ENCODE peak calls at places on chromosome 13, in ten cellular contexts. K, W, F, L, H, T, Q, E, V and B are unnamed samples.

GRCh38 chr13:26465514-26465913 is 92.0 kb upstream of the WASF3 start:
- DNase-seq in K (no peak), W (no peak), F (no peak), L (no peak), H (no peak), T (no peak), Q (no peak), E (no peak), V (no peak), B (no peak)

GRCh38 chr13:98879127-98879520 is 98.7 kb downstream of the DOCK9 start:
- DNase-seq in K (no peak), W (no peak), F (no peak), L (no peak), H (no peak), T (no peak), Q (no peak), E (no peak), V (no peak), B (no peak)

GRCh38 chr13:23889598-23890224 is 511 bp upstream of the MIPEP start:
- DNase-seq in K (no peak), W (no peak), F (no peak), L (no peak), H (no peak), T (peak; percentile 29), Q (no peak), E (no peak), V (no peak), B (no peak)

GRCh38 chr13:99774644-99775043 is 196.9 kb downstream of the ZIC5 start:
- DNase-seq in K (no peak), W (no peak), F (no peak), L (no peak), H (no peak), T (no peak), Q (no peak), E (no peak), V (no peak), B (no peak)

GRCh38 chr13:59458908-59459579 is 704.7 kb downstream of the DIAPH3 start:
- DNase-seq in K (peak; percentile 86), W (peak; percentile 20), F (no peak), L (no peak), H (no peak), T (no peak), Q (peak; percentile 96), E (peak; percentile 49), V (no peak), B (no peak)

GRCh38 chr13:44058067-44058466 is 178.4 kb downstream of the LACC1 start:
- DNase-seq in K (no peak), W (no peak), F (no peak), L (no peak), H (no peak), T (no peak), Q (no peak), E (no peak), V (no peak), B (no peak)

GRCh38 chr13:76707360-76707759 is 178.8 kb downstream of the KCTD12 start:
- DNase-seq in K (peak; percentile 65), W (no peak), F (no peak), L (no peak), H (no peak), T (no peak), Q (no peak), E (no peak), V (no peak), B (no peak)

GRCh38 chr13:27641711-27642502 is 20.2 kb downstream of the POLR1D start:
- DNase-seq in K (no peak), W (no peak), F (no peak), L (no peak), H (no peak), T (no peak), Q (no peak), E (no peak), V (no peak), B (no peak)

GRCh38 chr13:65834897-65835296 is 1395.2 kb downstream of the PCDH9 start:
- DNase-seq in K (no peak), W (no peak), F (no peak), L (no peak), H (no peak), T (no peak), Q (peak; percentile 6), E (no peak), V (no peak), B (no peak)

GRCh38 chr13:86862137-86862536 is 809.0 kb upstream of the SLITRK5 start:
- DNase-seq in K (no peak), W (no peak), F (no peak), L (no peak), H (no peak), T (no peak), Q (no peak), E (no peak), V (no peak), B (no peak)

GRCh38 chr13:101916108-101916757 is 463.8 kb downstream of the ITGBL1 start:
- DNase-seq in K (peak; percentile 32), W (no peak), F (no peak), L (no peak), H (peak; percentile 42), T (peak; percentile 79), Q (peak; percentile 19), E (no peak), V (peak; percentile 83), B (no peak)

GRCh38 chr13:105721056-105721455 is 814.4 kb downstream of the EFNB2 start:
- DNase-seq in K (peak; percentile 43), W (no peak), F (no peak), L (no peak), H (no peak), T (no peak), Q (peak; percentile 82), E (no peak), V (no peak), B (no peak)

GRCh38 chr13:99980201-99981114 is 1.1 kb upstream of the ZIC2 start:
- DNase-seq in K (peak; percentile 88), W (no peak), F (peak; percentile 42), L (peak; percentile 69), H (peak; percentile 77), T (peak; percentile 97), Q (peak; percentile 51), E (peak; percentile 80), V (peak; percentile 86), B (peak; percentile 65)

GRCh38 chr13:34201050-34201913 is 383.3 kb downstream of the RFC3 start:
- DNase-seq in K (peak; percentile 19), W (no peak), F (no peak), L (no peak), H (no peak), T (no peak), Q (peak; percentile 32), E (no peak), V (no peak), B (no peak)

GRCh38 chr13:110811751-110812110 is 98.2 kb downstream of the ING1 start:
- DNase-seq in K (no peak), W (no peak), F (no peak), L (no peak), H (no peak), T (peak; percentile 53), Q (no peak), E (no peak), V (no peak), B (no peak)

GRCh38 chr13:110812869-110813645 is 99.6 kb downstream of the ING1 start:
- DNase-seq in K (no peak), W (no peak), F (no peak), L (no peak), H (no peak), T (peak; percentile 52), Q (no peak), E (no peak), V (no peak), B (peak; percentile 60)

GRCh38 chr13:110811008-110811720 is 97.7 kb downstream of the ING1 start:
- DNase-seq in K (no peak), W (no peak), F (no peak), L (no peak), H (no peak), T (peak; percentile 35), Q (no peak), E (no peak), V (no peak), B (no peak)

GRCh38 chr13:110813646-110814624 is 100.4 kb downstream of the ING1 start:
- DNase-seq in K (no peak), W (no peak), F (no peak), L (no peak), H (no peak), T (peak; percentile 49), Q (no peak), E (no peak), V (no peak), B (no peak)

GRCh38 chr13:110812111-110812868 is 98.8 kb downstream of the ING1 start:
- DNase-seq in K (peak; percentile 11), W (no peak), F (no peak), L (no peak), H (no peak), T (peak; percentile 90), Q (peak; percentile 34), E (no peak), V (no peak), B (peak; percentile 76)
- H3K4me3 ChIP-seq in K (peak overlapping the region; percentile 24), W (peak overlapping the region; percentile 8), F (no peak overlapping the region), L (peak overlapping the region; percentile 30), H (peak overlapping the region; percentile 4), T (peak overlapping the region; percentile 39), Q (peak overlapping the region; percentile 37), E (no peak overlapping the region), V (no peak overlapping the region), B (peak overlapping the region; percentile 9)

GRCh38 chr13:19644947-19645439 is 11.5 kb downstream of the MPHOSPH8 start:
- DNase-seq in K (no peak), W (no peak), F (no peak), L (no peak), H (no peak), T (no peak), Q (no peak), E (no peak), V (no peak), B (no peak)
- H3K4me3 ChIP-seq in K (no peak overlapping the region), W (no peak overlapping the region), F (no peak overlapping the region), L (no peak overlapping the region), H (no peak overlapping the region), T (no peak overlapping the region), Q (no peak overlapping the region), E (no peak overlapping the region), V (no peak overlapping the region), B (no peak overlapping the region)

DNA sequence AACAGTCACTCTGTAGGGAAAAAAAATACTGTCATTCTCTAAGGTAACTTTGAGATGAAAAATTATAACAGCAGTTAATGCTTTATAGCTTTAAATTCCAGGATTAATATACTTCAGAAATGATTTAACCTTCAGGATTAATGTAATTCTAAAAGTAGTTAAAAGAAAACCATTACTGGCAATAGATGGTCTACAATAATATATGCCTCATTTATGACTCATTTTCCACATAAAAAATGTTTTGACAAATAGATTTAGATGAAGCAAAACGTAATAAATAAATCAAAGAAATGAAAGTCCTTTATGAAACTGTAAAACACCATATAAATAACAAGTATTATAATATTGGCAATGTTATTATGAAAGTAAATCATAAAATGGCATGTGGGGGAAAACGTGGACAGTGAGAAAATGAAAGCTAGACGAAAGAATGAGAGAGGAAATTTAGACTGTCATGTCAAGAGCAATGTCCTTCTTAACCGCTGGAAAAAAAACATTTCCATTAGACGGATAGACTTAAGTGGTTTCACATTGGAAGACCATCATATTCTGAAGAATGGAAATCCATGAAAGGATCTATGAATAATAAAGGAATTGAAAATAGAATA is 90.9 kb downstream of the SPRY2 start:
- DNase-seq in K (no peak), W (no peak), F (no peak), L (no peak), H (no peak), T (no peak), Q (no peak), E (no peak), V (no peak), B (no peak)
- H3K4me3 ChIP-seq in K (no peak overlapping the region), W (no peak overlapping the region), F (no peak overlapping the region), L (no peak overlapping the region), H (no peak overlapping the region), T (no peak overlapping the region), Q (no peak overlapping the region), E (no peak overlapping the region), V (no peak overlapping the region), B (peak overlapping the region; percentile 8)

GRCh38 chr13:40517486-40518311 is 148.7 kb downstream of the FOXO1 start:
- DNase-seq in K (no peak), W (no peak), F (no peak), L (no peak), H (no peak), T (no peak), Q (no peak), E (no peak), V (no peak), B (no peak)
- H3K4me3 ChIP-seq in K (no peak overlapping the region), W (no peak overlapping the region), F (no peak overlapping the region), L (no peak overlapping the region), H (no peak overlapping the region), T (no peak overlapping the region), Q (no peak overlapping the region), E (no peak overlapping the region), V (no peak overlapping the region), B (no peak overlapping the region)